ENCODE peak calls at places on chromosome 13, in eight cellular contexts. K is ovary, H is breast epithelium, P is uterus, V is heart left ventricle, F is stomach, Q is transverse colon, G is IMR-90. U is an unnamed sample.

GRCh38 chr13:97359181-97360057 is 74.5 kb upstream of the RAP2A start:
- DNase-seq in F (peak), H (peak), G (peak), P (peak), K (peak), Q (peak), V (no peak), U (no peak)

GRCh38 chr13:29402168-29402621 is 193.3 kb downstream of the SLC7A1 start:
- DNase-seq in F (no peak), V (no peak), Q (no peak), H (no peak), G (peak), P (peak), K (peak), U (no peak)

GRCh38 chr13:97004886-97005285 is 10.6 kb upstream of the OXGR1 start:
- DNase-seq in P (no peak), F (no peak), H (no peak), Q (no peak), V (no peak), K (no peak), G (no peak), U (no peak)

GRCh38 chr13:44734204-44734707 is 158.1 kb upstream of the TSC22D1 start:
- DNase-seq in H (peak), V (peak), G (peak), F (peak), K (no peak), P (no peak), Q (no peak), U (no peak)

GRCh38 chr13:53064721-53065120 is 36.1 kb downstream of the OLFM4 start:
- DNase-seq in V (peak), Q (no peak), F (no peak), P (peak), G (no peak), K (peak), H (no peak), U (no peak)

GRCh38 chr13:100234524-100235136 is 145.7 kb downstream of the PCCA start:
- DNase-seq in F (no peak), G (peak), H (no peak), Q (no peak), V (no peak), P (no peak), K (no peak), U (no peak)

GRCh38 chr13:44267966-44268365 is 105.7 kb upstream of the SERP2 start:
- DNase-seq in V (no peak), K (no peak), P (no peak), H (no peak), F (no peak), Q (no peak), G (peak), U (no peak)

GRCh38 chr13:109381546-109382180 is 404.7 kb downstream of the IRS2 start:
- DNase-seq in G (peak), F (no peak), H (no peak), K (no peak), V (no peak), P (no peak), Q (no peak), U (no peak)

GRCh38 chr13:30713133-30713532 is 22.2 kb upstream of the ALOX5AP start:
- DNase-seq in P (no peak), K (no peak), V (no peak), Q (peak), F (no peak), H (no peak), G (no peak), U (peak)

GRCh38 chr13:101397742-101398141 is 18.6 kb downstream of the NALCN start:
- DNase-seq in V (no peak), P (no peak), G (peak), F (no peak), Q (no peak), H (no peak), K (no peak), U (no peak)

GRCh38 chr13:25761041-25761440 is 290.8 kb downstream of the SHISA2 start:
- DNase-seq in K (no peak), F (no peak), Q (no peak), P (no peak), V (no peak), G (no peak), H (no peak), U (no peak)

GRCh38 chr13:83281666-83282065 is 600.6 kb downstream of the SLITRK1 start:
- DNase-seq in Q (no peak), H (no peak), G (no peak), P (no peak), K (no peak), V (no peak), F (no peak), U (no peak)

GRCh38 chr13:29707876-29708543 is 112.5 kb upstream of the SLC7A1 start:
- DNase-seq in F (peak), P (no peak), K (no peak), H (no peak), V (no peak), G (peak), Q (peak), U (no peak)

GRCh38 chr13:32657309-32657708 is 71.1 kb downstream of the PDS5B start:
- DNase-seq in P (no peak), K (no peak), Q (no peak), G (no peak), V (no peak), F (no peak), H (no peak), U (no peak)

GRCh38 chr13:46166221-46166584 is 15.8 kb downstream of the LCP1 start:
- DNase-seq in H (no peak), K (no peak), G (no peak), Q (no peak), V (no peak), P (no peak), F (no peak), U (no peak)

GRCh38 chr13:48631441-48631840 is 22.3 kb upstream of the CYSLTR2 start:
- DNase-seq in P (no peak), Q (no peak), G (no peak), H (no peak), K (no peak), V (no peak), F (no peak), U (no peak)

GRCh38 chr13:37074703-37075102 is 15.2 kb upstream of the SUPT20H start:
- DNase-seq in G (peak), Q (no peak), F (no peak), K (no peak), V (no peak), P (no peak), H (no peak), U (no peak)

GRCh38 chr13:113153810-113154748 is 4.4 kb upstream of the PROZ start:
- DNase-seq in H (peak), K (peak), V (peak), G (peak), P (peak), F (peak), Q (peak), U (peak)

GRCh38 chr13:37446503-37446902 is 152.1 kb downstream of the POSTN start:
- DNase-seq in K (no peak), P (no peak), V (no peak), Q (no peak), F (no peak), G (peak), H (no peak), U (no peak)

GRCh38 chr13:96473463-96474157 is 383.7 kb downstream of the HS6ST3 start:
- DNase-seq in F (no peak), H (no peak), Q (no peak), G (no peak), V (no peak), K (no peak), P (no peak), U (no peak)

GRCh38 chr13:36750046-36750445 is 69.0 kb upstream of the RFXAP start:
- DNase-seq in G (no peak), P (no peak), F (no peak), H (no peak), Q (no peak), K (no peak), V (no peak), U (no peak)

GRCh38 chr13:112806761-112807652 is 117.2 kb downstream of the ATP11A start:
- DNase-seq in V (no peak), G (peak), H (no peak), K (no peak), Q (no peak), P (no peak), F (no peak), U (no peak)

GRCh38 chr13:46571189-46571901 is 18.4 kb downstream of the LRCH1 start:
- DNase-seq in P (no peak), G (peak), Q (no peak), F (no peak), V (peak), K (no peak), H (no peak), U (no peak)

GRCh38 chr13:93450226-93450625 is 223.6 kb downstream of the GPC6 start:
- DNase-seq in H (no peak), G (peak), V (no peak), F (no peak), P (no peak), Q (no peak), K (no peak), U (no peak)

GRCh38 chr13:97295279-97296182 is 73.4 kb downstream of the MBNL2 start:
- DNase-seq in P (no peak), V (no peak), Q (no peak), H (no peak), K (no peak), G (peak), F (no peak), U (no peak)

GRCh38 chr13:113112893-113113845 is 7.6 kb downstream of the F7 start:
- DNase-seq in V (no peak), G (no peak), F (no peak), P (peak), Q (peak), K (peak), H (no peak), U (peak)

GRCh38 chr13:25292301-25292700 is 5.0 kb upstream of the MTMR6 start:
- DNase-seq in H (no peak), F (no peak), G (peak), Q (no peak), P (no peak), K (no peak), V (no peak), U (no peak)

GRCh38 chr13:75636339-75637095 is 387 bp downstream of the LMO7 start:
- DNase-seq in H (no peak), P (peak), G (peak), F (no peak), V (no peak), K (peak), Q (peak), U (peak)

GRCh38 chr13:51532736-51533197 is 51.5 kb upstream of the WDFY2 start:
- DNase-seq in K (no peak), G (no peak), Q (no peak), H (no peak), F (no peak), V (no peak), P (no peak), U (no peak)

GRCh38 chr13:88932950-88933349 is 1261.8 kb downstream of the SLITRK5 start:
- DNase-seq in G (no peak), P (no peak), F (no peak), H (no peak), Q (no peak), K (no peak), V (no peak), U (no peak)

GRCh38 chr13:47256618-47257017 is 359.8 kb upstream of the HTR2A start:
- DNase-seq in Q (no peak), F (no peak), V (no peak), G (peak), K (no peak), P (no peak), H (no peak), U (no peak)

GRCh38 chr13:25901460-25902376 is 150.1 kb downstream of the SHISA2 start:
- DNase-seq in H (no peak), Q (no peak), K (no peak), F (no peak), V (no peak), G (peak), P (no peak), U (no peak)

GRCh38 chr13:24112791-24113190 is 47.7 kb upstream of the SPATA13 start:
- DNase-seq in V (no peak), F (no peak), Q (no peak), K (no peak), G (peak), P (no peak), H (no peak), U (no peak)

GRCh38 chr13:30752201-30752797 is 17.0 kb downstream of the ALOX5AP start:
- DNase-seq in P (no peak), G (peak), V (peak), K (no peak), F (no peak), Q (no peak), H (no peak), U (no peak)

GRCh38 chr13:102999498-102999897 is 66.7 kb downstream of the SLC10A2 start:
- DNase-seq in V (no peak), F (no peak), P (no peak), Q (no peak), K (no peak), H (no peak), G (no peak), U (no peak)

GRCh38 chr13:97322740-97323342 is 100.7 kb downstream of the MBNL2 start:
- DNase-seq in H (no peak), F (no peak), P (no peak), Q (no peak), G (peak), V (no peak), K (no peak), U (no peak)

DNA sequence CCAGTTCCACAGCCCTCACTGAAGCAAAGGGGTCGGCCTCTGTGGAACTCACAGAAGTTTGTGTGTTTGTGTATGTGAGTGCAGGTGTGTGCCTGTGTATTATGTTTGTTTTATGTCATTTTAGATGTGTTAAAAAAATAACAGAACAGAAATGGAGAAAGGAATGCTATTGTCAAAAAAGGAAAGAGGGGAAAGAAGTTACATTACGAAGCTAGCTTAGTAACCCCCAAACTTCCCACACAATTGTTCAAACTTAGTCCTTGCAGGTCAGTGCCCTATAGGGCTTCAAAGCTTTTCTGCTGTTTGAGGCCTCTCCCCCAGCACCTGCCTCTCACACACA is 1505.6 kb upstream of the SLC10A2 start:
- DNase-seq in G (no peak), P (no peak), H (no peak), Q (no peak), K (no peak), V (no peak), F (no peak), U (no peak)
- TF ChIP-seq CTCF in G (no peak), P (no peak), H (no peak), Q (no peak), K (no peak), V (no peak), F (no peak), U (no peak)

GRCh38 chr13:111183959-111184684 is 69.0 kb downstream of the ARHGEF7 start:
- DNase-seq in V (no peak), F (no peak), K (peak), H (no peak), Q (no peak), P (no peak), G (no peak), U (no peak)

GRCh38 chr13:111181977-111182376 is 66.9 kb downstream of the ARHGEF7 start:
- DNase-seq in P (no peak), Q (no peak), V (no peak), K (no peak), H (no peak), F (no peak), G (no peak), U (no peak)

GRCh38 chr13:111183087-111183645 is 68.1 kb downstream of the ARHGEF7 start:
- DNase-seq in H (no peak), P (no peak), K (no peak), Q (no peak), V (no peak), G (no peak), F (no peak), U (no peak)

GRCh38 chr13:111186305-111186930 is 71.3 kb downstream of the ARHGEF7 start:
- DNase-seq in F (no peak), Q (no peak), G (no peak), H (no peak), V (no peak), K (no peak), P (no peak), U (no peak)

DNA sequence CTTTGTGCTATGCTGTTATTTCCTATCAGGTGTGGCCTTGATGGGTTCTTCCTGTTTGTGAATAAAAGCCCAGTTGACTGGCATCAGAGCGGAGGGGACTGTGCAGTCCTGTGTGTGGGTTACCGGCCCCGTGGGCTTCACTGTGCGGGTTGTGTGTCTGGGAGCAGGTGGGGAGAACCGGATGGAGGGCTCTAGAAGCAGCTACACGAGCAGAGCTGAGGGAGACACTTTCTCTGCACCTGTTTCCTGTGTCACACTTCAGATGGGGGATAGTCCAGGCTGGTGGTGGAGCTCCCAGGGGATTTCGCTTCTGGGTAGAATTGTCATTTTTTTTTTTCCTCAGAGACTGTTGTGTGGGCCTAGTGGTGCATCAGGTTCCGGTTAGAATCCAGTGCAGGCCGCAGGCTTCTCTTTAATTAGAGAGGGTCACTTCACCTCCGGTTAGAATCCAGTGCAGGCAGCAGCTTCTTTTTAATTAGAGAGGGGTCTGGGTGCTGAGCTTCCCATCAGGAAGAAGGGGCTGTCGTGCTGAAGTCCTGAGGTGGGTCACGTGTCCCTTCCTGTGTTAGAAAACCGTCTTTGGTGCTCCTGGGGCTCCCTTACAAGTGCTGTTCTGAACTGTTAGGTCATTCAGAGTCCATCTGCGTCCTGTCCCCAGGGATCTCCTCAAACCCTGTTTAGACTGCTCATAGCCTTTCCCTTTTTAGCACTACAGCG is 69.7 kb downstream of the ARHGEF7 start:
- DNase-seq in H (no peak), F (no peak), V (peak), Q (peak), G (no peak), K (no peak), P (no peak), U (peak)
- TF ChIP-seq POLR2A in H (no peak), F (no peak), V (no peak), Q (no peak), G (no peak), K (no peak), P (no peak), U (no peak)

GRCh38 chr13:79056706-79057105 is 349.3 kb downstream of the RBM26 start:
- DNase-seq in K (no peak), H (no peak), P (no peak), V (no peak), F (no peak), Q (no peak), G (no peak), U (no peak)
- TF ChIP-seq CTCF in K (no peak), H (no peak), P (no peak), V (no peak), F (no peak), Q (no peak), G (no peak), U (no peak)

GRCh38 chr13:72781461-72782439 is at the start of the genes DIS3 and PIBF1:
- DNase-seq in Q (peak), V (peak), F (peak), H (peak), G (peak), P (peak), K (peak), U (peak)
- TF ChIP-seq POLR2A in Q (peak), V (peak), F (no peak), H (peak), G (peak), P (peak), K (peak), U (peak)

GRCh38 chr13:66543780-66544179 is 686.4 kb downstream of the PCDH9 start:
- DNase-seq in F (no peak), G (no peak), H (no peak), V (no peak), K (no peak), Q (no peak), P (no peak), U (no peak)
- TF ChIP-seq CTCF in F (no peak), G (no peak), H (no peak), V (no peak), K (no peak), Q (no peak), P (no peak), U (no peak)

DNA sequence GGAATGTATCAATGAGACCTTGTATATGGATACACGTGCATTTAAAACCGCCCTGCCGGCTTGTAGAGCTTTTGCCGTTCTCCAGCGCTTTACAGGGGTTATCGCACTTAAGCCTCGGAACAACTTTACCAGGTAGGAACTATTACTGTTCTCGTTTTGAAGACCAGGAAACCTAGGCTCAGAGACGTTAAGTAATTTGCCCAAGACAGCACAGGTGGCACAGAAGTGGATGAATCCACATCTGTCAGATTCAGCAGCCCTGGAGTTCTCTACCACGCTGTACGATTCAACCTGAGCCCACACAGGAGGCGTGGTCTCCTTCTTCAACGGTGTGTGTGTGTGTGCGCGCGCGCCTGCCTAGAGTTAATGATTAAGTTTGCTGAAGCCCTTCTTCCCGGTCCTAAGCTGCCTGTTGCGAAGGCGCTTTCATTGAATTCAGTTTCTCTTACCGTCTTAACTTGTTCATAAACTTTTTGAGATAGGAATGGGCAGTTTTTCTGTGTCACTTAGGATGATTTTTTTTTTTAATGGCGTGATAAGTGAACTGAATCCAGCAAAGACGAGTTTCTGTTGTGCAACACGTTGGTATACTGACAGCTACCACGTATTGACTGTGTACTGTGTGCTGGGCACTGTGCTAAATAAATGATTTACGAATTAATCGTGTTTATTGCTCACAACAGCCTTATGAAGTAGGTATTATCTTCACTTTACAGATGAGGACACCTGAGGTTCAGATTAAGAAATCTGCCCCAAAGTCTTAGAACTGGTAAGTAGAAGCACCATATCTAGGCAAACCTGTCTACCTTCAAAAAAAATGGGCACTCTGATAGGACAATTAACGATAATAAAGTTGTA is 67.4 kb downstream of the KCNRG start:
- DNase-seq in V (peak), H (peak), K (peak), Q (peak), G (peak), F (peak), P (peak), U (peak)
- TF ChIP-seq POLR2A in V (no peak), H (no peak), K (no peak), Q (no peak), G (no peak), F (no peak), P (no peak), U (peak)

GRCh38 chr13:98482476-98483444 is 94.1 kb downstream of the STK24 start:
- DNase-seq in Q (peak), F (peak), P (peak), K (peak), H (peak), V (peak), G (peak), U (no peak)
- TF ChIP-seq CTCF in Q (no peak), F (no peak), P (no peak), K (no peak), H (no peak), V (no peak), G (peak), U (no peak)

GRCh38 chr13:40789275-40790231 is at the start of gene SLC25A15:
- DNase-seq in V (peak), F (peak), H (peak), K (peak), Q (peak), P (peak), G (peak), U (peak)
- TF ChIP-seq POLR2A in V (no peak), F (no peak), H (no peak), K (no peak), Q (peak), P (no peak), G (peak), U (peak)

GRCh38 chr13:104993708-104994107 is 1541.8 kb downstream of the EFNB2 start:
- DNase-seq in V (no peak), P (no peak), F (no peak), K (no peak), Q (no peak), H (no peak), G (no peak), U (no peak)
- TF ChIP-seq CTCF in V (no peak), P (no peak), F (no peak), K (no peak), Q (no peak), H (no peak), G (no peak), U (no peak)